ENCODE peak calls at places on chromosomes 4 and X, in five cellular contexts. One of them, this sample, is unnamed.

GRCh38 chr4:76605099-76605563 is 170.1 kb downstream of the SHROOM3 start:
- DNase-seq in lower lobe of right lung: no peak
- DNase-seq in cardiac muscle cell: no peak
- DNase-seq in right lobe of liver: no peak
- DNase-seq in heart left ventricle: no peak
- DNase-seq in this sample: no peak

GRCh38 chrX:131298846-131299245 is 9.7 kb upstream of the IGSF1 start:
- DNase-seq in lower lobe of right lung: no peak
- DNase-seq in cardiac muscle cell: no peak
- DNase-seq in right lobe of liver: no peak
- DNase-seq in heart left ventricle: no peak
- DNase-seq in this sample: no peak

GRCh38 chrX:48945517-48946348 is 11.7 kb downstream of the OTUD5 start:
- DNase-seq in lower lobe of right lung: peak; percentile 54
- DNase-seq in cardiac muscle cell: peak; percentile 59
- DNase-seq in right lobe of liver: peak; percentile 71
- DNase-seq in heart left ventricle: no peak
- DNase-seq in this sample: peak; percentile 22

GRCh38 chrX:154011376-154012335 is 8.0 kb downstream of the IRAK1 start:
- DNase-seq in lower lobe of right lung: no peak
- DNase-seq in cardiac muscle cell: no peak
- DNase-seq in right lobe of liver: no peak
- DNase-seq in heart left ventricle: no peak
- DNase-seq in this sample: no peak

GRCh38 chr4:121070696-121071639 is 1.4 kb downstream of the NDNF start:
- DNase-seq in lower lobe of right lung: peak; percentile 71
- DNase-seq in cardiac muscle cell: peak; percentile 44
- DNase-seq in right lobe of liver: peak; percentile 51
- DNase-seq in heart left ventricle: peak; percentile 49
- DNase-seq in this sample: peak; percentile 40

GRCh38 chr4:116829187-116829586 is 256.2 kb downstream of the TRAM1L1 start:
- DNase-seq in lower lobe of right lung: no peak
- DNase-seq in cardiac muscle cell: no peak
- DNase-seq in right lobe of liver: no peak
- DNase-seq in heart left ventricle: no peak
- DNase-seq in this sample: no peak

GRCh38 chr4:107747748-107748486 is 27.9 kb upstream of the PAPSS1 start:
- DNase-seq in lower lobe of right lung: no peak
- DNase-seq in cardiac muscle cell: no peak
- DNase-seq in right lobe of liver: no peak
- DNase-seq in heart left ventricle: no peak
- DNase-seq in this sample: no peak

GRCh38 chr4:12987284-12987683 is 496.9 kb downstream of the RAB28 start:
- DNase-seq in lower lobe of right lung: no peak
- DNase-seq in cardiac muscle cell: no peak
- DNase-seq in right lobe of liver: no peak
- DNase-seq in heart left ventricle: no peak
- DNase-seq in this sample: no peak

GRCh38 chr4:152910521-152910920 is 25.6 kb upstream of the FHDC1 start:
- DNase-seq in lower lobe of right lung: no peak
- DNase-seq in cardiac muscle cell: no peak
- DNase-seq in right lobe of liver: no peak
- DNase-seq in heart left ventricle: no peak
- DNase-seq in this sample: no peak

GRCh38 chrX:2954541-2954940 is 25.4 kb upstream of the ARSD start:
- DNase-seq in lower lobe of right lung: no peak
- DNase-seq in cardiac muscle cell: no peak
- DNase-seq in right lobe of liver: no peak
- DNase-seq in heart left ventricle: no peak
- DNase-seq in this sample: no peak

DNA sequence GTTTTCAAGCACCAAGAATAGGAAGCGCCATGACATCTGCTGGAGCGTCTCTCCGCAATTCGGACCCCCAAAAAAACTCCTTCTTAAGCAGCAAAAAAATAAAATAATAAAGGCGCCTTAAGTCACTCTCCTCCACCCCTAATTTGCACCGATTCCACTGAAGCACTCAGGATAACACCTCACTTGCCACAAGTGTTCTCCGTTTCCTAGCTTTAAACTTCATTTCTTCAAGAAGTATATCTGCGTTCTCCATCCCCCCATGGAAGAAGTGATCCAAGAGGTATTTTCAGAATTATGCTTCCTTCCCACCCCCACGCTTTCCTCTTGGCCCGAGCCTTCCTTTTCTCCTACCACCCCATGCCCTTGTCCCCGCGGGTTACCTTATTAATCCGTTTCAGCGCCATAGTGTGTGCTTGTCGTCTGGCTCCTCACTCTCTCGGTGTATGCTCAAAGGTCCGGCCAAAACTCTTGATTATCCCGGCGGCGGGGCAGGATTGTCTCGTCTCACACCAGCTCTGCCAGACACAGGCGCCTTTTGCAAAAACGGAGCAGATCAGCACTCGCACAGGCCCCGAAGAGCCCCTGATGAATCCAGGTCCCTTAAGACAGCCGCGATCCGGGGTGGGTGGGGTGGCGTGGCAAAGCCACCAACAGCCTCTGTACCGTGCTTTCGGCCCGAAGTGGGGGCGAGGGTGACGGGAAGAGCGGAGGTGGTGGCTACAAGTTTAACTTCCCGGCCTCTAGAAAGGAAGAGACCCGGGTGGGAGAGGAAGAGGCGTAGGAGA is 1.1 kb downstream of the UBE2D3 start:
- DNase-seq in lower lobe of right lung: no peak
- DNase-seq in cardiac muscle cell: no peak
- DNase-seq in right lobe of liver: no peak
- DNase-seq in heart left ventricle: no peak
- DNase-seq in this sample: no peak
- TF ChIP-seq CTCF in lower lobe of right lung: no peak
- TF ChIP-seq CTCF in cardiac muscle cell: no peak
- TF ChIP-seq CTCF in right lobe of liver: no peak
- TF ChIP-seq CTCF in heart left ventricle: no peak
- TF ChIP-seq CTCF in this sample: no peak

GRCh38 chr4:54231419-54232150 is 2.5 kb downstream of the PDGFRA start:
- DNase-seq in lower lobe of right lung: no peak
- DNase-seq in cardiac muscle cell: peak; percentile 78
- DNase-seq in right lobe of liver: peak; percentile 60
- DNase-seq in heart left ventricle: peak; percentile 70
- DNase-seq in this sample: peak; percentile 76
- H3K4me3 ChIP-seq in lower lobe of right lung: peak overlapping the region; percentile 59
- H3K4me3 ChIP-seq in cardiac muscle cell: peak overlapping the region; percentile 64
- H3K4me3 ChIP-seq in right lobe of liver: peak overlapping the region; percentile 30
- H3K4me3 ChIP-seq in heart left ventricle: peak overlapping the region; percentile 58
- H3K4me3 ChIP-seq in this sample: peak overlapping the region; percentile 74

GRCh38 chr4:139401368-139401767 is 52.6 kb upstream of the RAB33B start:
- DNase-seq in lower lobe of right lung: no peak
- DNase-seq in cardiac muscle cell: no peak
- DNase-seq in right lobe of liver: no peak
- DNase-seq in heart left ventricle: no peak
- DNase-seq in this sample: no peak
- H3K9me3 ChIP-seq in lower lobe of right lung: no peaks in the 10 kb centered on the region
- H3K9me3 ChIP-seq in cardiac muscle cell: no peaks in the 10 kb centered on the region
- H3K9me3 ChIP-seq in right lobe of liver: no peaks in the 10 kb centered on the region
- H3K9me3 ChIP-seq in heart left ventricle: no peaks in the 10 kb centered on the region
- H3K9me3 ChIP-seq in this sample: no peaks in the 10 kb centered on the region

GRCh38 chr4:139740121-139740520 is 74.5 kb downstream of the MGST2 start:
- DNase-seq in lower lobe of right lung: no peak
- DNase-seq in cardiac muscle cell: peak; percentile 44
- DNase-seq in right lobe of liver: no peak
- DNase-seq in heart left ventricle: peak; percentile 75
- DNase-seq in this sample: no peak

GRCh38 chr4:139743027-139743426 is 77.4 kb downstream of the MGST2 start:
- DNase-seq in lower lobe of right lung: no peak
- DNase-seq in cardiac muscle cell: no peak
- DNase-seq in right lobe of liver: no peak
- DNase-seq in heart left ventricle: no peak
- DNase-seq in this sample: no peak

GRCh38 chr4:139738846-139739613 is 73.4 kb downstream of the MGST2 start:
- DNase-seq in lower lobe of right lung: no peak
- DNase-seq in cardiac muscle cell: no peak
- DNase-seq in right lobe of liver: no peak
- DNase-seq in heart left ventricle: no peak
- DNase-seq in this sample: no peak

GRCh38 chr4:139744232-139744631 is 78.6 kb downstream of the MGST2 start:
- DNase-seq in lower lobe of right lung: no peak
- DNase-seq in cardiac muscle cell: no peak
- DNase-seq in right lobe of liver: no peak
- DNase-seq in heart left ventricle: no peak
- DNase-seq in this sample: no peak

GRCh38 chr4:139740531-139741041 is 75.0 kb downstream of the MGST2 start:
- DNase-seq in lower lobe of right lung: peak; percentile 70
- DNase-seq in cardiac muscle cell: peak; percentile 97
- DNase-seq in right lobe of liver: peak; percentile 71
- DNase-seq in heart left ventricle: peak; percentile 83
- DNase-seq in this sample: peak; percentile 60
- TF ChIP-seq CTCF in lower lobe of right lung: peak; percentile 29
- TF ChIP-seq CTCF in cardiac muscle cell: peak; percentile 35
- TF ChIP-seq CTCF in right lobe of liver: peak; percentile 47
- TF ChIP-seq CTCF in heart left ventricle: peak; percentile 22
- TF ChIP-seq CTCF in this sample: peak; percentile 39

GRCh38 chr4:47856713-47857112 is 18.8 kb upstream of the CORIN start:
- DNase-seq in lower lobe of right lung: no peak
- DNase-seq in cardiac muscle cell: no peak
- DNase-seq in right lobe of liver: no peak
- DNase-seq in heart left ventricle: no peak
- DNase-seq in this sample: no peak

GRCh38 chr4:47860305-47860704 is 22.4 kb upstream of the CORIN start:
- DNase-seq in lower lobe of right lung: no peak
- DNase-seq in cardiac muscle cell: no peak
- DNase-seq in right lobe of liver: no peak
- DNase-seq in heart left ventricle: no peak
- DNase-seq in this sample: no peak

GRCh38 chr4:47863486-47863885 is 25.6 kb upstream of the CORIN start:
- DNase-seq in lower lobe of right lung: no peak
- DNase-seq in cardiac muscle cell: no peak
- DNase-seq in right lobe of liver: no peak
- DNase-seq in heart left ventricle: no peak
- DNase-seq in this sample: no peak

GRCh38 chr4:47858012-47858411 is 20.1 kb upstream of the CORIN start:
- DNase-seq in lower lobe of right lung: no peak
- DNase-seq in cardiac muscle cell: no peak
- DNase-seq in right lobe of liver: no peak
- DNase-seq in heart left ventricle: no peak
- DNase-seq in this sample: no peak

DNA sequence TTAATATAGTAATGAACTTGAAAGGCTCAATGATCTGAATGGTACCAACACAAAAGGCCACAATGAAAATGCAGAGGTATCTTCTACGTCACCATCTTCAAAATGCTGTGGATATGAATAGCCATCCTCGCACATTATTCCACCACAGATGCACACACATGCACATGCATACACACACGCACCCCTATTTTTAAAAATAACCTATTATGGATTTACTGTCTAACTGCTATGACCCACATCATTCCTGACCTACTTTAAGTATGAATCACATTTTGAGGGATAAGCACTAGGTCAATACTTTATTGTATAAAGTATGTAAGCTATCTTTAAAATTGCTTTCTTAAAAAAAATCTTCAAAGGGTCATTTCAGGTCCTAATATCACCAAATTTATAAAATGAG is 24.4 kb upstream of the CORIN start:
- DNase-seq in lower lobe of right lung: no peak
- DNase-seq in cardiac muscle cell: peak; percentile 19
- DNase-seq in right lobe of liver: no peak
- DNase-seq in heart left ventricle: no peak
- DNase-seq in this sample: no peak
- H3K4me3 ChIP-seq in lower lobe of right lung: no peak overlapping the region
- H3K4me3 ChIP-seq in cardiac muscle cell: no peak overlapping the region
- H3K4me3 ChIP-seq in right lobe of liver: no peak overlapping the region
- H3K4me3 ChIP-seq in heart left ventricle: no peak overlapping the region
- H3K4me3 ChIP-seq in this sample: no peak overlapping the region

GRCh38 chr4:4594531-4594930 is 52.7 kb upstream of the STX18 start:
- DNase-seq in lower lobe of right lung: no peak
- DNase-seq in cardiac muscle cell: no peak
- DNase-seq in right lobe of liver: no peak
- DNase-seq in heart left ventricle: no peak
- DNase-seq in this sample: no peak

GRCh38 chr4:4593596-4593995 is 51.7 kb upstream of the STX18 start:
- DNase-seq in lower lobe of right lung: no peak
- DNase-seq in cardiac muscle cell: no peak
- DNase-seq in right lobe of liver: no peak
- DNase-seq in heart left ventricle: no peak
- DNase-seq in this sample: no peak

GRCh38 chr4:4596720-4597119 is 54.9 kb upstream of the STX18 start:
- DNase-seq in lower lobe of right lung: no peak
- DNase-seq in cardiac muscle cell: no peak
- DNase-seq in right lobe of liver: no peak
- DNase-seq in heart left ventricle: no peak
- DNase-seq in this sample: no peak

GRCh38 chr4:4592414-4592813 is 50.6 kb upstream of the STX18 start:
- DNase-seq in lower lobe of right lung: no peak
- DNase-seq in cardiac muscle cell: no peak
- DNase-seq in right lobe of liver: no peak
- DNase-seq in heart left ventricle: no peak
- DNase-seq in this sample: no peak

GRCh38 chr4:4595252-4595651 is 53.4 kb upstream of the STX18 start:
- DNase-seq in lower lobe of right lung: no peak
- DNase-seq in cardiac muscle cell: no peak
- DNase-seq in right lobe of liver: no peak
- DNase-seq in heart left ventricle: no peak
- DNase-seq in this sample: no peak
- H3K9me3 ChIP-seq in lower lobe of right lung: peaks cover 15% of the 10 kb centered on the region
- H3K9me3 ChIP-seq in cardiac muscle cell: no peaks in the 10 kb centered on the region
- H3K9me3 ChIP-seq in right lobe of liver: no peaks in the 10 kb centered on the region
- H3K9me3 ChIP-seq in heart left ventricle: peaks cover 23% of the 10 kb centered on the region
- H3K9me3 ChIP-seq in this sample: peaks cover 15% of the 10 kb centered on the region

GRCh38 chr4:6608758-6609414 is 31.6 kb upstream of the MRFAP1 start:
- DNase-seq in lower lobe of right lung: no peak
- DNase-seq in cardiac muscle cell: no peak
- DNase-seq in right lobe of liver: no peak
- DNase-seq in heart left ventricle: peak; percentile 47
- DNase-seq in this sample: peak; percentile 30
- TF ChIP-seq CTCF in lower lobe of right lung: no peak
- TF ChIP-seq CTCF in cardiac muscle cell: no peak
- TF ChIP-seq CTCF in right lobe of liver: no peak
- TF ChIP-seq CTCF in heart left ventricle: no peak
- TF ChIP-seq CTCF in this sample: peak; percentile 46

GRCh38 chrX:107936434-107936730 is 45.8 kb downstream of the TEX13B start:
- DNase-seq in lower lobe of right lung: no peak
- DNase-seq in cardiac muscle cell: no peak
- DNase-seq in right lobe of liver: no peak
- DNase-seq in heart left ventricle: no peak
- DNase-seq in this sample: no peak
- H3K4me3 ChIP-seq in lower lobe of right lung: no peak overlapping the region
- H3K4me3 ChIP-seq in cardiac muscle cell: no peak overlapping the region
- H3K4me3 ChIP-seq in right lobe of liver: no peak overlapping the region
- H3K4me3 ChIP-seq in heart left ventricle: no peak overlapping the region
- H3K4me3 ChIP-seq in this sample: no peak overlapping the region

DNA sequence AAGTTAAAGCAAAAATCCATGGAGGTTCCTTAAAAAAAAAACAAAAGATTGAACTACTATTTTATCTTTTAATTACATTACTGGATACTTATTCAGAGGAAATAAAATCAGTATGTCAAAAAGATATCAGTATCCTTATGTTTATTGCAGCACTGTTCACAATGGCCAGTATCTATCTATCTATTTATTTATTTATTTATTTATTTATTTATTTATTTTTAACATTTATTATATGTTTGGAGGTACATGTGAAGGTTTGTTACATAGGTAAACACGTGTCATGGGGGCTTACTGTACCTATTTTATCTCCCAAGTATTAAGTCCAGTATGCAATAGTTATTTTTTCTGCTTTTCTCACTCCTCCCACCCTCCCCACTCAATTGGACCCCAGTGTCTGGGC is 881.1 kb upstream of the POU3F4 start:
- DNase-seq in lower lobe of right lung: no peak
- DNase-seq in cardiac muscle cell: no peak
- DNase-seq in right lobe of liver: no peak
- DNase-seq in heart left ventricle: no peak
- DNase-seq in this sample: no peak
- H3K9me3 ChIP-seq in lower lobe of right lung: no peaks in the 10 kb centered on the region
- H3K9me3 ChIP-seq in cardiac muscle cell: no peaks in the 10 kb centered on the region
- H3K9me3 ChIP-seq in right lobe of liver: no peaks in the 10 kb centered on the region
- H3K9me3 ChIP-seq in heart left ventricle: no peaks in the 10 kb centered on the region
- H3K9me3 ChIP-seq in this sample: peaks cover 10% of the 10 kb centered on the region